ENCODE peak calls at places on chromosome 3, in four cellular contexts. One of them, this sample, is unnamed. For H3K4me1, the result is how much of the 10 kb centered on the place peaks cover.

GRCh38 chr3:16897254-16897926 is 12.6 kb downstream of the PLCL2 start:
- DNase-seq in lower lobe of right lung: no peak
- DNase-seq in mesenchymal stem cell: peak
- DNase-seq in SK-N-SH: peak
- DNase-seq in this sample: no peak

GRCh38 chr3:102630531-102630930 is 195.7 kb downstream of the ZPLD1 start:
- DNase-seq in lower lobe of right lung: no peak
- DNase-seq in mesenchymal stem cell: no peak
- DNase-seq in SK-N-SH: no peak
- DNase-seq in this sample: no peak

GRCh38 chr3:77456881-77457280 is 417.0 kb downstream of the ROBO2 start:
- DNase-seq in mesenchymal stem cell: no peak
- DNase-seq in SK-N-SH: peak
- DNase-seq in lower lobe of right lung: no peak
- DNase-seq in this sample: no peak

GRCh38 chr3:3227670-3228069 is 48.2 kb upstream of the CRBN start:
- DNase-seq in mesenchymal stem cell: no peak
- DNase-seq in SK-N-SH: no peak
- DNase-seq in lower lobe of right lung: no peak
- DNase-seq in this sample: no peak

GRCh38 chr3:23691343-23691895 is 114.3 kb upstream of the UBE2E1 start:
- DNase-seq in mesenchymal stem cell: no peak
- DNase-seq in lower lobe of right lung: no peak
- DNase-seq in SK-N-SH: no peak
- DNase-seq in this sample: no peak

GRCh38 chr3:150447084-150447483 is 39.0 kb downstream of the TSC22D2 start:
- DNase-seq in SK-N-SH: no peak
- DNase-seq in lower lobe of right lung: no peak
- DNase-seq in mesenchymal stem cell: peak
- DNase-seq in this sample: no peak

GRCh38 chr3:189862385-189863023 is 231.3 kb downstream of the TP63 start:
- DNase-seq in SK-N-SH: no peak
- DNase-seq in mesenchymal stem cell: no peak
- DNase-seq in lower lobe of right lung: no peak
- DNase-seq in this sample: no peak

GRCh38 chr3:162971715-162972114 is 1475.1 kb downstream of the OTOL1 start:
- DNase-seq in SK-N-SH: no peak
- DNase-seq in mesenchymal stem cell: no peak
- DNase-seq in lower lobe of right lung: no peak
- DNase-seq in this sample: no peak

GRCh38 chr3:38558864-38559263 is 62.7 kb downstream of the EXOG start:
- DNase-seq in mesenchymal stem cell: no peak
- DNase-seq in SK-N-SH: no peak
- DNase-seq in lower lobe of right lung: no peak
- DNase-seq in this sample: no peak

GRCh38 chr3:38454179-38454883 is 641 bp downstream of the ACVR2B start:
- DNase-seq in SK-N-SH: peak
- DNase-seq in lower lobe of right lung: peak
- DNase-seq in mesenchymal stem cell: peak
- DNase-seq in this sample: peak

GRCh38 chr3:58560771-58561311 is 16.4 kb downstream of the FAM107A start:
- DNase-seq in lower lobe of right lung: no peak
- DNase-seq in mesenchymal stem cell: peak
- DNase-seq in SK-N-SH: no peak
- DNase-seq in this sample: no peak

GRCh38 chr3:159548675-159549335 is 439.8 kb upstream of the IL12A start:
- DNase-seq in lower lobe of right lung: no peak
- DNase-seq in SK-N-SH: no peak
- DNase-seq in mesenchymal stem cell: no peak
- DNase-seq in this sample: no peak

GRCh38 chr3:101279162-101279561 is 41.2 kb downstream of the IMPG2 start:
- DNase-seq in SK-N-SH: no peak
- DNase-seq in mesenchymal stem cell: no peak
- DNase-seq in lower lobe of right lung: no peak
- DNase-seq in this sample: no peak

GRCh38 chr3:195766671-195767070 is 45.1 kb downstream of the MUC4 start:
- DNase-seq in mesenchymal stem cell: no peak
- DNase-seq in SK-N-SH: no peak
- DNase-seq in lower lobe of right lung: no peak
- DNase-seq in this sample: peak

GRCh38 chr3:158312560-158313141 is 202.8 kb downstream of the RSRC1 start:
- DNase-seq in SK-N-SH: no peak
- DNase-seq in mesenchymal stem cell: no peak
- DNase-seq in lower lobe of right lung: no peak
- DNase-seq in this sample: no peak

GRCh38 chr3:152797751-152798432 is 37.0 kb upstream of the P2RY1 start:
- DNase-seq in mesenchymal stem cell: peak
- DNase-seq in lower lobe of right lung: no peak
- DNase-seq in SK-N-SH: no peak
- DNase-seq in this sample: no peak

GRCh38 chr3:148255981-148256969 is 441.4 kb upstream of the AGTR1 start:
- DNase-seq in SK-N-SH: no peak
- DNase-seq in mesenchymal stem cell: no peak
- DNase-seq in lower lobe of right lung: no peak
- DNase-seq in this sample: no peak

GRCh38 chr3:170653801-170654200 is 67.9 kb upstream of the SLC7A14 start:
- DNase-seq in lower lobe of right lung: no peak
- DNase-seq in mesenchymal stem cell: no peak
- DNase-seq in SK-N-SH: no peak
- DNase-seq in this sample: no peak

GRCh38 chr3:66789584-66790237 is 208.4 kb upstream of the KBTBD8 start:
- DNase-seq in mesenchymal stem cell: no peak
- DNase-seq in SK-N-SH: peak
- DNase-seq in lower lobe of right lung: no peak
- DNase-seq in this sample: no peak

GRCh38 chr3:46242120-46242519 is at the start of gene CCR3:
- DNase-seq in mesenchymal stem cell: no peak
- DNase-seq in lower lobe of right lung: no peak
- DNase-seq in SK-N-SH: no peak
- DNase-seq in this sample: no peak

GRCh38 chr3:126345641-126346460 is 11.4 kb downstream of the KLF15 start:
- DNase-seq in SK-N-SH: no peak
- DNase-seq in lower lobe of right lung: peak
- DNase-seq in mesenchymal stem cell: no peak
- DNase-seq in this sample: peak

GRCh38 chr3:138409171-138409570 is 25.2 kb upstream of the ESYT3 start:
- DNase-seq in lower lobe of right lung: no peak
- DNase-seq in mesenchymal stem cell: no peak
- DNase-seq in SK-N-SH: no peak
- DNase-seq in this sample: no peak

GRCh38 chr3:194294199-194294887 is 56.8 kb downstream of the CPN2 start:
- DNase-seq in lower lobe of right lung: no peak
- DNase-seq in SK-N-SH: peak
- DNase-seq in mesenchymal stem cell: no peak
- DNase-seq in this sample: no peak

GRCh38 chr3:107523361-107524213 is 825 bp downstream of the BBX start:
- DNase-seq in lower lobe of right lung: peak
- DNase-seq in SK-N-SH: peak
- DNase-seq in mesenchymal stem cell: peak
- DNase-seq in this sample: peak

GRCh38 chr3:44033123-44033522 is 208.6 kb upstream of the TOPAZ1 start:
- DNase-seq in mesenchymal stem cell: no peak
- DNase-seq in SK-N-SH: no peak
- DNase-seq in lower lobe of right lung: no peak
- DNase-seq in this sample: no peak
- H3K4me1 ChIP-seq in mesenchymal stem cell: under half
- H3K4me1 ChIP-seq in SK-N-SH: under half
- H3K4me1 ChIP-seq in lower lobe of right lung: under half
- H3K4me1 ChIP-seq in this sample: under half

DNA sequence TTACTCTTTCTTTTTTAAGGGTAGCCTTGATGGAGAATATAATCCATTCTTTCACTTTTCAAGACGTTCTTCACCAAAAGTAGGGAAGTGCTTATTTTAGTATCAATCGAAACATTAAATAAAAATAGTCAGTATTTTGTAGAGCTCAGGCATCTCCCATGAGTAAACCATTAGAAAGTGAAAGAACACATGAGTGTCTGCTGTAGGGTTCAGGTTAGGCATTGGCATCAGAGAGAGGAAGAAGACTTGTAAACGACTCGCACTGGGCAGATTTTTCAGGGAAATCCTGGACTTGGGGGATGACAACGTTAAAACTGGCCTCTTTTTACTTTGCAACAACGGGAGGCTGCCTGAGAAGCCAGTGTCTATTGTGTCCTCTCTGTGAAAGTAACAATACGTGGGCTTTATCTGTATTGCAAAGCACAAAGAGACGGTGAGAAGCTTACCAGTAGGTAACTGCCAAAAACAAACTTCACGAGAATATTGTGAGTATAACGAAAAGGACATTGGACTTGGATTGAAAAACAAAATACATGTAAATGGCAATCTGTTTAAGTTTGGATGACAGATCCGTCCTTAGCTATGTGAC is 451.7 kb downstream of the PYDC2 start:
- DNase-seq in lower lobe of right lung: no peak
- DNase-seq in mesenchymal stem cell: no peak
- DNase-seq in SK-N-SH: no peak
- DNase-seq in this sample: no peak
- H3K4me3 ChIP-seq in lower lobe of right lung: no peak
- H3K4me3 ChIP-seq in mesenchymal stem cell: no peak
- H3K4me3 ChIP-seq in SK-N-SH: no peak
- H3K4me3 ChIP-seq in this sample: no peak

DNA sequence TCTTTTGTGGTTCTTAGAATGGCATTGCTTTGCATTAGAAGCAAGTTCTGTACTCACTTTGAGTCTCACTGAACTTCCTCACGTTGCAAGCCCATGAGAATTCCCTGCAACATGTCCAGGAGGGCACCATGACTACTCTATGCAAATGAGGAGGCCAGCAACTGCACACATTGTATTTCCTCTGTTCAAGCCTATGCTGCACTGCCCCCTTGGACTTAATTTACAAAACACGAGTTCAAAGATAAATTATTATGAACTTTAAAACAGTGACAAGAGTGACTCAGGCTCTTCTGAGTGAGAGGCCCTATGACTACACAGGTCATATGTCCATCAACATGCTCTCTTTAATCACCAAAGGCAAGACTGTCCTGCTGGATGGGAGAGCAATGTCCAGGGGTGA is 484.2 kb upstream of the ATP11B start:
- DNase-seq in SK-N-SH: no peak
- DNase-seq in lower lobe of right lung: no peak
- DNase-seq in mesenchymal stem cell: peak
- DNase-seq in this sample: no peak
- H3K4me1 ChIP-seq in SK-N-SH: under half
- H3K4me1 ChIP-seq in lower lobe of right lung: under half
- H3K4me1 ChIP-seq in mesenchymal stem cell: under half
- H3K4me1 ChIP-seq in this sample: under half

GRCh38 chr3:165883866-165884478 is 46.7 kb upstream of the BCHE start:
- DNase-seq in lower lobe of right lung: no peak
- DNase-seq in SK-N-SH: no peak
- DNase-seq in mesenchymal stem cell: peak
- DNase-seq in this sample: no peak
- H3K4me3 ChIP-seq in lower lobe of right lung: peak
- H3K4me3 ChIP-seq in SK-N-SH: peak
- H3K4me3 ChIP-seq in mesenchymal stem cell: no peak
- H3K4me3 ChIP-seq in this sample: no peak

GRCh38 chr3:111924283-111924682 is 54.5 kb upstream of the ABHD10 start:
- DNase-seq in mesenchymal stem cell: no peak
- DNase-seq in SK-N-SH: no peak
- DNase-seq in lower lobe of right lung: peak
- DNase-seq in this sample: peak

GRCh38 chr3:111926266-111926676 is 52.6 kb upstream of the ABHD10 start:
- DNase-seq in lower lobe of right lung: no peak
- DNase-seq in SK-N-SH: no peak
- DNase-seq in mesenchymal stem cell: no peak
- DNase-seq in this sample: no peak

GRCh38 chr3:111928613-111929012 is 50.2 kb upstream of the ABHD10 start:
- DNase-seq in SK-N-SH: no peak
- DNase-seq in lower lobe of right lung: no peak
- DNase-seq in mesenchymal stem cell: no peak
- DNase-seq in this sample: no peak

GRCh38 chr3:111932962-111933361 is 45.9 kb upstream of the ABHD10 start:
- DNase-seq in lower lobe of right lung: no peak
- DNase-seq in SK-N-SH: no peak
- DNase-seq in mesenchymal stem cell: peak
- DNase-seq in this sample: no peak

DNA sequence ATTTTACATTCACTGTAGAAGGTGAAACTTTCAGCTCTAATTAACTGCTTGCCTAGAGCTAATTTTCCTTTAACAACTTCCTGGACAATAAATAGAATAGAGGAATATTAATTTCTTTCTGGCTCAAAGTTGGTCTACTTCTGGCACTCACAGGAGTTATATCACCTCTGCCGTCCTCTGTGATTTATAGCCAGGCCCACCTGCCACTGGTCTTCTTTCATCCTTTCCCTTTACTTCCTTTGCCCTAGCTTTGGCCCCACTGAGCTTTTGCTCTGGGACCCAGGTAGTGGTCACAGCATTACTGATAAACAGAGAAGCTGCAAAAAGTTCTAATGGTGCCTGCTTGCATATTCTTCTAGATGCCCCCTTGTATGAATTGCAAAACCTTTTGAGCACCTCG is 49.3 kb upstream of the ABHD10 start:
- DNase-seq in SK-N-SH: no peak
- DNase-seq in lower lobe of right lung: no peak
- DNase-seq in mesenchymal stem cell: no peak
- DNase-seq in this sample: no peak
- H3K4me1 ChIP-seq in SK-N-SH: under half
- H3K4me1 ChIP-seq in lower lobe of right lung: under half
- H3K4me1 ChIP-seq in mesenchymal stem cell: under half
- H3K4me1 ChIP-seq in this sample: under half

DNA sequence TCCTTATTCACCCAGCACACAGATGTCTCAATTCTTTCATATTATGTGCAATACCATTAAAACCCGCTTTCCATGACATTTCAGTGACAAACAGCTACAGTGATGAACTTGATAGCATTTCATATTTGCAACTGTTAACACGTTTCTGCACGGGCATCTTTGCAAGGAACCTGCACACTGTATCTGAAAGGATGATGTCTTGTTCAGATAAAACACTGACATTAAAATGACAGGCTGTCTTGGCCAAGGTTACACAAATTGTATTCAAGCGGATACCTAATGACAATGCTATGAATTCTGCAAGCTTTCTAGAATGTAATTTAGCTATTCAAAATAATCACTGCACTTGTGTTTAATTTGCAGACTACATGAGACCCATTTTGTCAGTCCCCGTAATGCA is 529.2 kb downstream of the FOXP1 start:
- DNase-seq in SK-N-SH: no peak
- DNase-seq in mesenchymal stem cell: no peak
- DNase-seq in lower lobe of right lung: no peak
- DNase-seq in this sample: no peak
- H3K4me3 ChIP-seq in SK-N-SH: no peak
- H3K4me3 ChIP-seq in mesenchymal stem cell: no peak
- H3K4me3 ChIP-seq in lower lobe of right lung: no peak
- H3K4me3 ChIP-seq in this sample: no peak

DNA sequence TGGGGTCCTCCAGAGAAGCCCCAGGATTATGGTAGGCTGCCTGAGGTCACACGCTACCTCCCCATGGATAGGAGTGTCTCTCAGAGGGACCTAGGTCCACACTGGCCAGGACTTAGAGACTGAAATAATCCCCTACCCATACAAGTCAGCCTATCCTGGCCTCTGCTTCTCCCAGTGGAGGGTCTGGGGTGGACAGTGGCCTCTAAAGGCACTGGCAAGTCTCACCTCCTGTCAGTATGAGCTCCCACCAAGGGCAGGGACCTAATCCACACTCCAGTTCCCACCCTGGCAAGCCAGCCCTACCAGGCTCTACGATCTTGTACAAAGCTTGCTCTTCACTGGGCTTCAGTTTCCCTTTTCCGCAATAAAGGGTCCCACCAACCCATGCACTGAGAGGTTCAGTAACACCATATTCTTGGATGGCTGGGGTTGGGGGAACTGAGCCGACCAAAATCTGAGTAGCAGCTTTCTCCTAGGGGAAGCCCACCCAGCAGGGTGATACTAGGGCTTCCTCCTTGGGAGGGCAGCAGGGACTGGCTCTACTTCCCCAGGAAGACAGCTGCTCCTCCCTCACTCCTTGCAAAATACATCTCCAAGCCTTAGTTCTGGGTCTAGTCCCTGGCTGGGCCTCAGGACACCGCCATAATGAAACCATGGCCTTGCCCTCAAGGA is 2.4 kb downstream of the CISH start:
- DNase-seq in SK-N-SH: no peak
- DNase-seq in lower lobe of right lung: no peak
- DNase-seq in mesenchymal stem cell: no peak
- DNase-seq in this sample: no peak
- H3K4me1 ChIP-seq in SK-N-SH: under half
- H3K4me1 ChIP-seq in lower lobe of right lung: half or more
- H3K4me1 ChIP-seq in mesenchymal stem cell: under half
- H3K4me1 ChIP-seq in this sample: under half